ENCODE peak calls at places on chromosomes 5 and 9, in five cellular contexts. N is astrocyte; M is effector memory CD4-positive, alpha-beta T cell; X is kidney epithelial cell; Y is astrocyte of the cerebellum. L is an unnamed sample.

GRCh38 chr9:133716564-133717112 is 21.5 kb downstream of the SARDH start:
- DNase-seq in N (no peak), M (no peak), X (no peak), Y (no peak), L (no peak)

GRCh38 chr9:90925581-90926257 is 124.1 kb downstream of the SYK start:
- DNase-seq in N (peak; percentile 92), M (no peak), X (peak; percentile 67), Y (no peak), L (no peak)

GRCh38 chr9:18274693-18275092 is 199.3 kb upstream of the ADAMTSL1 start:
- DNase-seq in N (peak; percentile 25), M (no peak), X (no peak), Y (peak; percentile 49), L (no peak)

GRCh38 chr5:87529486-87530076 is 116.9 kb upstream of the CCNH start:
- DNase-seq in N (no peak), M (no peak), X (no peak), Y (no peak), L (no peak)

GRCh38 chr9:131521203-131521602 is 9.9 kb downstream of the UCK1 start:
- DNase-seq in N (no peak), M (no peak), X (no peak), Y (no peak), L (no peak)

GRCh38 chr9:137295313-137296213 is 6.5 kb downstream of the NRARP start:
- DNase-seq in N (no peak), M (no peak), X (no peak), Y (no peak), L (peak; percentile 77)

GRCh38 chr9:113999256-114000062 is 78.6 kb downstream of the AMBP start:
- DNase-seq in N (peak; percentile 23), M (no peak), X (no peak), Y (no peak), L (no peak)

GRCh38 chr5:56147679-56148230 is 85.4 kb downstream of the ANKRD55 start:
- DNase-seq in N (no peak), M (no peak), X (no peak), Y (no peak), L (no peak)

GRCh38 chr5:38871790-38872551 is 26.2 kb downstream of the OSMR start:
- DNase-seq in N (peak; percentile 99), M (no peak), X (peak; percentile 100), Y (peak; percentile 67), L (peak; percentile 76)

GRCh38 chr9:81382281-81382680 is 307.1 kb downstream of the TLE1 start:
- DNase-seq in N (no peak), M (no peak), X (no peak), Y (no peak), L (no peak)

GRCh38 chr9:21974542-21975409 is 19.4 kb downstream of the CDKN2A start:
- DNase-seq in N (peak; percentile 56), M (no peak), X (no peak), Y (no peak), L (peak; percentile 82)

GRCh38 chr9:130220351-130220750 is 45.2 kb upstream of the HMCN2 start:
- DNase-seq in N (no peak), M (no peak), X (no peak), Y (no peak), L (no peak)

GRCh38 chr9:26746357-26747072 is 146.1 kb downstream of the CAAP1 start:
- DNase-seq in N (peak; percentile 14), M (no peak), X (peak; percentile 63), Y (no peak), L (peak; percentile 15)

GRCh38 chr5:133882107-133882695 is 86.2 kb downstream of the C5orf15 start:
- DNase-seq in N (no peak), M (no peak), X (no peak), Y (no peak), L (no peak)

GRCh38 chr9:129208191-129209091 is 30.4 kb upstream of the IER5L start:
- DNase-seq in N (no peak), M (no peak), X (no peak), Y (no peak), L (no peak)

GRCh38 chr5:96743065-96743768 is 64.5 kb downstream of the ERAP1 start:
- DNase-seq in N (peak; percentile 21), M (no peak), X (no peak), Y (no peak), L (no peak)

GRCh38 chr9:129863059-129863690 is 27.9 kb downstream of the USP20 start:
- DNase-seq in N (peak; percentile 94), M (peak; percentile 74), X (peak; percentile 31), Y (peak; percentile 45), L (peak; percentile 67)

GRCh38 chr5:119393201-119393691 is 37.4 kb downstream of the TNFAIP8 start:
- DNase-seq in N (peak; percentile 76), M (no peak), X (no peak), Y (no peak), L (no peak)

GRCh38 chr5:168086736-168087135 is 204.7 kb upstream of the WWC1 start:
- DNase-seq in N (no peak), M (no peak), X (no peak), Y (no peak), L (no peak)

GRCh38 chr5:101532430-101532829 is 629.3 kb upstream of the ST8SIA4 start:
- DNase-seq in N (no peak), M (no peak), X (no peak), Y (no peak), L (no peak)

GRCh38 chr5:36820900-36821299 is 55.7 kb upstream of the NIPBL start:
- DNase-seq in N (no peak), M (no peak), X (no peak), Y (no peak), L (no peak)

GRCh38 chr5:123007292-123007691 is 29.2 kb downstream of the PPIC start:
- DNase-seq in N (peak; percentile 48), M (no peak), X (no peak), Y (no peak), L (no peak)

GRCh38 chr9:83330207-83331196 is 207.7 kb downstream of the FRMD3 start:
- DNase-seq in N (no peak), M (no peak), X (no peak), Y (no peak), L (no peak)

GRCh38 chr9:84990416-84990815 is 320.9 kb downstream of the NTRK2 start:
- DNase-seq in N (peak; percentile 41), M (no peak), X (no peak), Y (peak; percentile 69), L (no peak)

GRCh38 chr9:18297532-18297872 is 176.5 kb upstream of the ADAMTSL1 start:
- DNase-seq in N (peak; percentile 8), M (no peak), X (no peak), Y (no peak), L (no peak)

GRCh38 chr5:155098433-155098832 is 84.9 kb downstream of the KIF4B start:
- DNase-seq in N (no peak), M (no peak), X (no peak), Y (no peak), L (no peak)

GRCh38 chr5:124746916-124747769 is 704 bp upstream of the ZNF608 start:
- DNase-seq in N (peak; percentile 91), M (no peak), X (peak; percentile 90), Y (peak; percentile 91), L (peak; percentile 50)

GRCh38 chr5:124748687-124749594 is 2.5 kb upstream of the ZNF608 start:
- DNase-seq in N (peak; percentile 91), M (no peak), X (peak; percentile 89), Y (peak; percentile 83), L (peak; percentile 55)

GRCh38 chr5:124746252-124746915 is at the start of gene ZNF608:
- DNase-seq in N (peak; percentile 75), M (no peak), X (peak; percentile 67), Y (peak; percentile 77), L (no peak)

GRCh38 chr5:124745367-124746251 is 830 bp downstream of the ZNF608 start:
- DNase-seq in N (peak; percentile 64), M (no peak), X (no peak), Y (no peak), L (no peak)

DNA sequence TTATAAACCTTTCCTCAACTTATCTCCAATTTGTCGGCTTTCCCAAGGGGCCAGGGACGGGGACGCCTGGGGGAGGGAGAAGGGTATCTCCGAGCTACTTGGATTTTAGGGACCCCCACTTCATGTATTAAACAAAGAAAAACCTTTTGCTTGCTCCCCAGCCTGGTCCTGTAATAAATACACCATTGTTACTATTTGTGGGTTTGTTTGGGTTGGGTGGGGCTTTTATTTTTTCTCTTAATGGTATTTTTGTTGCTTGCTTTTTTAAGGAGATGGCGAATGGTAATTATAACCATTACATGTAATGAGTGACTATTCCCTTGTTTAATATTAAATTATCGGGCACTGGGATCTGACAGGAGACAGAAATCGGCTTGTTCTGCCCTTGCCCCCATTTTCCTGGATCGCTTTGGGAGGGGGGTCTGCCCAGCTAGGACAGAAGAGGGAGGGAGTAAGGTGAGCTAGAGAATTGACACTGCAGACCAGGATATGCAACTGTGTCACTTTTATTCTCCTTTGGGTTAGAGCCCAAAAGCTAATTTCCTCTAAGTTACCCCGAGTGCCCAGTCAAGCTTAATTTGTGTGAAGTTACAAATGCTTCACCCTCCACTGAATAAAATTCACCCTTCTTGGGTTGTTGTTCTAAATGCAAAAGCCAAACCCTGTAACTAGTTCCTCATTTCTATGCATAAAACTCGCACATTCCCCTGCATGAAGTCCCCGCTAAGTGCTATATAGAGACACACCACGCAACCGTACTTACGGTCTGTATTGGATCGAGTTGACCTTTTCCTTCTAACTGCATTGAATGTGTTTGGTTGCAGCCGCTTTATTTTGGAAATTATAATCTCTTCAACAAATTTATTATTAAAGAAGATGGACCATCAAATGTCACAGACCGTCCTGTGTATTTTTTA is 1.6 kb upstream of the ZNF608 start:
- DNase-seq in N (no peak), M (no peak), X (no peak), Y (no peak), L (no peak)
- H3K4me3 ChIP-seq in N (peak overlapping the region; percentile 76), M (no peak overlapping the region), X (peak overlapping the region; percentile 80), Y (peak overlapping the region; percentile 71), L (peak overlapping the region; percentile 48)

GRCh38 chr9:88578486-88579362 is 43.7 kb downstream of the NXNL2 start:
- DNase-seq in N (peak; percentile 31), M (peak; percentile 17), X (peak; percentile 18), Y (peak; percentile 51), L (peak; percentile 87)
- H3K4me3 ChIP-seq in N (no peak overlapping the region), M (no peak overlapping the region), X (no peak overlapping the region), Y (no peak overlapping the region), L (peak overlapping the region; percentile 25)

DNA sequence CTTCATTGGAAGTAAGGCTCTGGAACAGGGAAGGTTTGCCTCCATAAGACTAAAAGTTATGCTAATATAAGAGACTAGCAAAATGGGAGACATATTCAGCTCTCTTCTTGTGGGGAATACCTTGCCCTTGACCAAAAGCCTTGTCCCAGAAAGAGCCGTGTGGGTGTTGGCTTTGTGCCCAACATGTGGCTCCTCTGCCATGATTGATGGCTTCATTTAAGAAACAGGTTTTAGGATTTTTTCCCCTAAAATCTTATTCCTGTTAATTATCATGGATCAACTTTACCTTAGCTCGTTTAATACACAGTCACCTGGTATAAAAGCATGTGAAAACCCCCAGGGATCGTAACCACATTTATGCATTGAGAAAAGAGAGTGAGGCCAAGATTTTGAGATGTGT is 38.9 kb downstream of the DOCK8 start:
- DNase-seq in N (no peak), M (no peak), X (no peak), Y (no peak), L (no peak)
- H3K4me3 ChIP-seq in N (no peak overlapping the region), M (no peak overlapping the region), X (no peak overlapping the region), Y (no peak overlapping the region), L (no peak overlapping the region)

GRCh38 chr9:15357050-15357653 is 50.1 kb upstream of the TTC39B start:
- DNase-seq in N (no peak), M (no peak), X (no peak), Y (no peak), L (peak; percentile 45)

GRCh38 chr9:15352301-15352700 is 45.3 kb upstream of the TTC39B start:
- DNase-seq in N (no peak), M (no peak), X (no peak), Y (no peak), L (no peak)

GRCh38 chr9:15354713-15355112 is 47.7 kb upstream of the TTC39B start:
- DNase-seq in N (no peak), M (no peak), X (no peak), Y (no peak), L (no peak)

GRCh38 chr9:15355669-15356068 is 48.7 kb upstream of the TTC39B start:
- DNase-seq in N (no peak), M (no peak), X (no peak), Y (no peak), L (no peak)

GRCh38 chr9:15353892-15354291 is 46.9 kb upstream of the TTC39B start:
- DNase-seq in N (no peak), M (no peak), X (no peak), Y (no peak), L (no peak)
- H3K4me3 ChIP-seq in N (no peak overlapping the region), M (no peak overlapping the region), X (no peak overlapping the region), Y (no peak overlapping the region), L (no peak overlapping the region)

L was measured in PC-9.